ENCODE peak calls at places on chromosomes 16 and 17, in four cellular contexts. W is HT-29; I is CD4-positive, CD25-positive, alpha-beta regulatory T cell; O is heart left ventricle. G is an unnamed sample.

GRCh38 chr17:63843387-63844292 is 1.2 kb upstream of the SMARCD2 start:
- DNase-seq in I (peak; percentile 32), O (peak; percentile 75), W (no peak), G (peak; percentile 71)

GRCh38 chr16:90018297-90019200 is 707 bp downstream of the DBNDD1 start:
- DNase-seq in W (peak; percentile 25), I (no peak), O (no peak), G (no peak)

GRCh38 chr16:28067604-28068382 is 4.3 kb upstream of the GSG1L start:
- DNase-seq in W (no peak), O (no peak), I (no peak), G (no peak)

GRCh38 chr17:49887086-49887743 is 39.3 kb upstream of the TAC4 start:
- DNase-seq in O (no peak), W (peak; percentile 84), I (no peak), G (no peak)

GRCh38 chr16:19315889-19316288 is 30.4 kb downstream of the CLEC19A start:
- DNase-seq in W (no peak), I (no peak), O (no peak), G (no peak)

GRCh38 chr17:77291591-77292386 is 151.0 kb downstream of the SEC14L1 start:
- DNase-seq in W (no peak), O (no peak), I (no peak), G (no peak)

GRCh38 chr17:65553646-65554567 is 7.5 kb downstream of the AXIN2 start:
- DNase-seq in I (no peak), W (no peak), O (no peak), G (no peak)

GRCh38 chr17:50146230-50146926 is 4.1 kb downstream of the PPP1R9B start:
- DNase-seq in I (no peak), W (no peak), O (peak; percentile 11), G (no peak)

GRCh38 chr16:87996962-87997880 is 46.0 kb downstream of the BANP start:
- DNase-seq in I (no peak), W (no peak), O (no peak), G (no peak)

GRCh38 chr17:50677851-50678375 is 29.8 kb downstream of the ANKRD40 start:
- DNase-seq in W (no peak), I (no peak), O (no peak), G (peak; percentile 27)

GRCh38 chr17:73657473-73658116 is 13.3 kb upstream of the SDK2 start:
- DNase-seq in O (peak; percentile 52), W (peak; percentile 66), I (no peak), G (no peak)

GRCh38 chr17:79952265-79952877 is 83.3 kb downstream of the TBC1D16 start:
- DNase-seq in O (peak; percentile 9), W (no peak), I (no peak), G (no peak)

GRCh38 chr17:11309033-11309432 is 68.0 kb downstream of the SHISA6 start:
- DNase-seq in I (no peak), W (no peak), O (no peak), G (no peak)

GRCh38 chr16:29158031-29158430 is 173.2 kb downstream of the LAT start:
- DNase-seq in O (no peak), W (no peak), I (no peak), G (no peak)

GRCh38 chr16:54921229-54921824 is 9.3 kb upstream of the IRX5 start:
- DNase-seq in I (no peak), W (no peak), O (no peak), G (no peak)

GRCh38 chr16:68707341-68708152 is 29.5 kb upstream of the CDH1 start:
- DNase-seq in W (peak; percentile 95), O (peak; percentile 43), I (no peak), G (no peak)

GRCh38 chr16:81675662-81676535 is 103.2 kb upstream of the PLCG2 start:
- DNase-seq in I (no peak), O (no peak), W (no peak), G (no peak)